ENCODE peak calls at places on chromosomes 5 and 9, in seven cellular contexts. I is fibroblast of pulmonary artery, Y is mucosa of descending colon, W is PC-3, Q is cardiac muscle cell, V is ovary, M is thoracic aorta. N is an unnamed sample.

GRCh38 chr9:129334744-129335080 is 156.7 kb upstream of the IER5L start:
- DNase-seq in I (no peak), Y (no peak), W (no peak), Q (no peak), V (no peak), M (no peak), N (no peak)

GRCh38 chr9:130426883-130427282 is 17.9 kb upstream of the ASS1 start:
- DNase-seq in I (peak; percentile 43), Y (peak; percentile 61), W (peak; percentile 77), Q (no peak), V (no peak), M (no peak), N (peak; percentile 96)

GRCh38 chr5:1110930-1111726 is 735 bp downstream of the SLC12A7 start:
- DNase-seq in I (no peak), Y (peak; percentile 71), W (peak; percentile 12), Q (peak; percentile 55), V (peak; percentile 56), M (no peak), N (no peak)

GRCh38 chr9:132627120-132627519 is 42.7 kb downstream of the DDX31 start:
- DNase-seq in I (no peak), Y (peak; percentile 47), W (peak; percentile 69), Q (no peak), V (no peak), M (no peak), N (no peak)

GRCh38 chr9:99823392-99824377 is 2.0 kb downstream of the NR4A3 start:
- DNase-seq in I (peak; percentile 48), Y (peak; percentile 37), W (peak; percentile 11), Q (peak; percentile 46), V (peak; percentile 63), M (no peak), N (peak; percentile 27)

GRCh38 chr5:90549729-90550275 is 8.8 kb upstream of the ADGRV1 start:
- DNase-seq in I (no peak), Y (no peak), W (no peak), Q (no peak), V (no peak), M (no peak), N (no peak)

GRCh38 chr9:103397868-103398600 is 402.9 kb downstream of the CYLC2 start:
- DNase-seq in I (peak; percentile 61), Y (peak; percentile 54), W (peak; percentile 45), Q (peak; percentile 66), V (no peak), M (no peak), N (peak; percentile 85)

GRCh38 chr9:75064307-75065025 is 23.5 kb downstream of the NMRK1 start:
- DNase-seq in I (peak; percentile 42), Y (no peak), W (peak; percentile 2), Q (no peak), V (no peak), M (no peak), N (peak; percentile 36)

GRCh38 chr9:90322296-90322695 is 320.3 kb downstream of the DIRAS2 start:
- DNase-seq in I (peak; percentile 37), Y (no peak), W (no peak), Q (no peak), V (no peak), M (no peak), N (peak; percentile 59)

GRCh38 chr9:14715102-14715501 is 7.4 kb downstream of the CER1 start:
- DNase-seq in I (no peak), Y (no peak), W (no peak), Q (no peak), V (no peak), M (no peak), N (peak; percentile 9)

GRCh38 chr5:110790673-110791072 is 51.9 kb downstream of the SLC25A46 start:
- DNase-seq in I (peak; percentile 86), Y (no peak), W (peak; percentile 53), Q (no peak), V (no peak), M (no peak), N (peak; percentile 68)

GRCh38 chr5:111792659-111793058 is 35.7 kb upstream of the NREP start:
- DNase-seq in I (no peak), Y (no peak), W (peak; percentile 81), Q (no peak), V (no peak), M (no peak), N (no peak)

GRCh38 chr9:131773911-131774379 is 34.1 kb upstream of the RAPGEF1 start:
- DNase-seq in I (peak; percentile 81), Y (peak; percentile 81), W (peak; percentile 54), Q (peak; percentile 94), V (peak; percentile 59), M (no peak), N (peak; percentile 71)

GRCh38 chr5:142186821-142187594 is 78.4 kb downstream of the NDFIP1 start:
- DNase-seq in I (no peak), Y (peak; percentile 27), W (peak; percentile 48), Q (no peak), V (no peak), M (no peak), N (no peak)

GRCh38 chr9:93115486-93115885 is 18.6 kb downstream of the NINJ1 start:
- DNase-seq in I (no peak), Y (no peak), W (no peak), Q (no peak), V (no peak), M (no peak), N (no peak)

GRCh38 chr9:126624453-126624872 is 10.7 kb downstream of the LMX1B start:
- DNase-seq in I (no peak), Y (no peak), W (no peak), Q (no peak), V (no peak), M (no peak), N (no peak)

GRCh38 chr9:126626117-126627022 is 12.6 kb downstream of the LMX1B start:
- DNase-seq in I (no peak), Y (no peak), W (no peak), Q (no peak), V (no peak), M (no peak), N (no peak)

GRCh38 chr9:126623667-126624452 is 10.1 kb downstream of the LMX1B start:
- DNase-seq in I (no peak), Y (no peak), W (no peak), Q (no peak), V (no peak), M (no peak), N (no peak)

GRCh38 chr9:126624912-126625311 is 11.2 kb downstream of the LMX1B start:
- DNase-seq in I (no peak), Y (no peak), W (no peak), Q (no peak), V (no peak), M (no peak), N (no peak)

DNA sequence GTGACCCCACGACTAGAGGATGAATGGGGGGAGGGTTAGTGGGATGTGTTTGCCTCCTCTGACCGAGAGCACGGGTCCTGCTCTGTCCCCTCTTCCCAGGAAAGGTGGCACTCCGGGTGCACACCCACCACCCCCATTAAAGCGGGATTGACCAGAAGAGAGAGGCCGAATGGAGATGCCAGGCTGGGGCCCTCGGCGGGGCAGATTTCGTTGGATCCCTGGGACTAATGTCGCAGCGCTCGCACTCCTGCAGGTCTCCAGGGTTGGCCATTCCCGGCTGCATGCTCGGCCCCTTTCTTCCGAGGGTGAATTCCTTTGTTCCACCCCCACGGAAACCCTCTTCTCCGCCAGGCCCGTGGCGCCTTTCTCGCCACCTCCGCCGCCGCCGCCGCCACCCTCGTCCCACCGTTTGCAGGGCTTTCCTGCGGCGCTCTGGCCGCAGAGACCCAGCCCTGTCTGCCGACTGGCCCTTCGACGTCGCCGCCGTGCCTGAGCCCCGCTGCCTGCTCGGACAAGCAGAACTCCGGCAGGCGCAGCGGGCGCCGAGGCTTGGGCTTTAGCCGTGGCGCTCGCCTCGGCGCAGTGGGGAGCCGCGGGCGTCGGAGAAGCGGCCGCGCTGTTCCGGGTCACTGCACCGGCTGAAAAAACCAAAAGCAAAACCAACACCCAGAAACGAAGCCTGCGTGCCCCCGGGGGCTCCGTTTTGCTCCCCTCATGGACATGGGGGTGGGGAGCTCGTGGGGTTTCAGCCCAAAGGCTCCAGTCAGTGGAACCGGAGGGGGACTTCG is 11.8 kb downstream of the LMX1B start:
- DNase-seq in I (no peak), Y (no peak), W (no peak), Q (no peak), V (no peak), M (no peak), N (no peak)
- H3K4me3 ChIP-seq in I (no peak overlapping the region), Y (no peak overlapping the region), W (peak overlapping the region; percentile 40), Q (no peak overlapping the region), V (peak overlapping the region; percentile 5), M (peak overlapping the region; percentile 57), N (no peak overlapping the region)

GRCh38 chr9:113421726-113422125 is 11.2 kb downstream of the C9orf43 start:
- DNase-seq in I (no peak), Y (no peak), W (no peak), Q (no peak), V (no peak), M (no peak), N (no peak)

GRCh38 chr9:113416149-113416726 is 5.7 kb downstream of the C9orf43 start:
- DNase-seq in I (no peak), Y (no peak), W (no peak), Q (no peak), V (no peak), M (no peak), N (no peak)

DNA sequence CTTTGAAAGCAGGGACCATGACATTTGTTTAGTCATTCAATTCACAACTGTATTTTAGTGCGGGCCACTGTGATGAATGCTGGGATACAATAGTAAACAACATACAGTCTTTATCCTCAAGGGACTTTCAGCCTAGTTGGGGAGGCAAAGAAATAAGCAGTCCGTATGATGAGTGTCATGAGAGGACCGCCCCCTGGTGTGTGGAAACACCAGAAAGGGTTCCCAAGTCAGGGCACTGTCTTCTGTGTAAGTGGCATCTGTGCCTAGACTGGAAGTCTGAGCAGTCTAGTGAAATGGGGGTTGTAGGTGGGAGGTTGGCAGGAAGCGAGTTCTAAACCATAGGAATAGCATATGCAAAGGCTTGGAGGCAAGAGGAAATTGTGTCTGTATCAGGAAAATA is 6.8 kb downstream of the C9orf43 start:
- DNase-seq in I (no peak), Y (no peak), W (no peak), Q (no peak), V (no peak), M (no peak), N (no peak)
- TF ChIP-seq CTCF in I (no peak), Y (no peak), W (no peak), Q (no peak), V (no peak), M (no peak), N (no peak)

DNA sequence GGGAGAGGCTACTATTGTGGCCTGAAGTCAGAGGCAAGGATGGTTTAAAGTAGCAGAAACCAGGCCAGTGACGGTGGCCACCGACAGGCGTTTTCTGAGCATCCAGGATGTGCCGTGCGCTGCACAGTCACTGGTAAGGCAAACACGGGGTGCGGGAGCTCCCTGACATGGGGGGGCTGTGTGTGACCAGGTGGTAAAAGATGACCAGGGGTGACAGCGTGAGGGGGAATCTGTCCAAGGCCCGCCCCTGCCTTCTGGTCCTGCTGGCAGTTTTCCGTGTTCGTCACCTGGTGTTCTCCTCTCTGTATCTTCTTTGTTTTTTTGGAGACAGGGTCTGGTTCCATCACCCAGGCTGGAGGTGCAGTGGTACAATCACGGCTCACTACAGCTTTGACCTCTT is 167.4 kb downstream of the ICE1 start:
- DNase-seq in I (no peak), Y (no peak), W (no peak), Q (no peak), V (no peak), M (no peak), N (no peak)
- H3K4me3 ChIP-seq in I (no peak overlapping the region), Y (no peak overlapping the region), W (no peak overlapping the region), Q (no peak overlapping the region), V (no peak overlapping the region), M (no peak overlapping the region), N (no peak overlapping the region)

DNA sequence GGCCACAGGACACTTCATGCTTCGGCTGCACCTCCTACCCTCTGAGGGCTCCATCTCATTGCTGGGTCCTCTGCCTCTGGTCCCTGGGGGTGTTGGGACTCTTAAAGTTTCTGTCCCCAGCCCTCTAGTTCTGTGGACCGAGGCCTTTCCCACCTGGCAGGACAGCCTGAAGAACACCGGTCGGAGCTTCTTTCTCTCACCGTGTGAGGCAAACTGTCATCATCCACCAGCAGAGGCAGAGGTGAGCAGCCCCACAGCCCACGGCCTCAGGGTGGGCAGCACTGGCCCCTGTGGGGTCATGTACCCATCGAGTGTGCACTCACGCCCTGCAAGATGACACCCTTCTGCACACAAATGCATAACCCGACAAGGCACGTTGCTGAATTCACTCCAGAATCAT is 49.9 kb downstream of the IRX2 start:
- DNase-seq in I (no peak), Y (no peak), W (no peak), Q (no peak), V (no peak), M (no peak), N (no peak)
- TF ChIP-seq CTCF in I (no peak), Y (no peak), W (no peak), Q (no peak), V (no peak), M (no peak), N (no peak)